ENCODE peak calls at places on chromosomes 3 and 15, in five cellular contexts. V is psoas muscle, Y is cardiac muscle cell, H is dorsolateral prefrontal cortex, F is right cardiac atrium. B is an unnamed sample.
A peak's percentile ranks its signal among the peaks of the same experiment; 100 is the strongest.

GRCh38 chr15:84604804-84605203 is 4.0 kb downstream of the ZSCAN2 start:
- DNase-seq in H (no peak), F (no peak), V (no peak), Y (no peak), B (no peak)

GRCh38 chr15:45121706-45122417 is 7.7 kb downstream of the DUOXA2 start:
- DNase-seq in F (no peak), Y (no peak), V (no peak), H (no peak), B (peak; percentile 29)

GRCh38 chr15:100781961-100782525 is 97.6 kb upstream of the ALDH1A3 start:
- DNase-seq in V (no peak), H (no peak), Y (no peak), F (no peak), B (no peak)

GRCh38 chr15:30985081-30985531 is 6.3 kb downstream of the MTMR10 start:
- DNase-seq in V (peak; percentile 64), F (no peak), Y (no peak), H (no peak), B (peak; percentile 59)

GRCh38 chr3:161489390-161489789 is 7.2 kb upstream of the OTOL1 start:
- DNase-seq in H (no peak), V (no peak), Y (no peak), F (no peak), B (no peak)

GRCh38 chr3:174821477-174821876 is 37.7 kb upstream of the NAALADL2 start:
- DNase-seq in F (no peak), H (no peak), V (no peak), Y (no peak), B (no peak)

GRCh38 chr3:32238027-32238815 is at the start of gene CMTM8:
- DNase-seq in F (peak; percentile 58), Y (peak; percentile 80), H (no peak), V (peak; percentile 66), B (peak; percentile 67)

GRCh38 chr3:56131976-56132590 is 336.2 kb downstream of the ERC2 start:
- DNase-seq in F (no peak), Y (no peak), H (no peak), V (no peak), B (no peak)

GRCh38 chr3:41581700-41582099 is 380.2 kb downstream of the ULK4 start:
- DNase-seq in Y (no peak), V (no peak), F (no peak), H (no peak), B (no peak)

GRCh38 chr3:122005033-122005565 is 16.9 kb downstream of the ILDR1 start:
- DNase-seq in H (no peak), V (no peak), Y (no peak), F (no peak), B (no peak)

DNA sequence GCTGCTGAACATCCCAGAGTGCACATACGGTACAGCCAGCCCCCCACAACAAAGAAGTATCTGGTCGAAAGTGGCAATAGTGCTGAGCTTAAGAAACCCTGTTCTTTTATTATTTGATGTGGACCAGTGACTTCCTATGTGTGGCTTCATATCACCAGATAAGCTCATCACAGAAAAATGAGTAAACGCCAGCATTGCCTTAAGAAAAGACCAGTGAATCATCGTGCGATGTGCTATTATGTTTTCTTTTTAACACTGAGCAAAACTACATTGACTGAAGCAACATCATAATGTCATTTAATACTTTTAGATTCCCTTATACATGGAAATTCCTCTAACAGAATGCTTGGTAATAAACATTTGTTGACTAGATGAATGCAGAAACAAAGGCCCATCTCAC is 45.2 kb upstream of the ARRDC4 start:
- DNase-seq in F (no peak), V (no peak), Y (no peak), H (no peak), B (no peak)
- H3K27me3 ChIP-seq in F (no peaks in the 10 kb centered on the region), V (no peaks in the 10 kb centered on the region), Y (no peaks in the 10 kb centered on the region), H (peaks cover 23% of the 10 kb centered on the region), B (no peaks in the 10 kb centered on the region)

DNA sequence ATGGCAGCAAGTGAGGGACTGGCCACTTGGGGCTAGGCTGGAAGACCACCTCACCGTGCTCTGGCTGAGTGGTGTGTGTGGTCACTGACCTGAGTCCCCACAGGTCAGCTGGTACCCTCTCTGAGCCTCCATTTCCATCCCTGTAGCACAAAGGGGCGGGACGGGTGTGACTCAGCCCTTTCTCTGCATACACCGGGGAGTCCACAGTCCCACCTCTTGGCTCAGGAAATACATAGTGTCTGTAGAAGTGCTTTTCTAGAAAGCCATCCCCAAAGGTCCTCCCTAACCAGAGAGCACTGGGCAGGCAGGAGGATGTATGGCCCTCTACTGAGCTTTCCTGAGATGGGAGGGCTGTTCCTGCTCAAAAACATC is 27.2 kb downstream of the WNT7A start:
- DNase-seq in Y (no peak), F (no peak), V (no peak), H (no peak), B (no peak)
- H3K27me3 ChIP-seq in Y (peaks cover 8% of the 10 kb centered on the region), F (no peaks in the 10 kb centered on the region), V (no peaks in the 10 kb centered on the region), H (no peaks in the 10 kb centered on the region), B (no peaks in the 10 kb centered on the region)

GRCh38 chr15:73866481-73866880 is 6.9 kb upstream of the TBC1D21 start:
- DNase-seq in H (no peak), F (no peak), V (no peak), Y (no peak), B (no peak)

GRCh38 chr15:73866881-73867410 is 6.4 kb upstream of the TBC1D21 start:
- DNase-seq in Y (no peak), H (no peak), V (no peak), F (no peak), B (no peak)

GRCh38 chr15:73867426-73867825 is 5.9 kb upstream of the TBC1D21 start:
- DNase-seq in Y (no peak), H (no peak), V (no peak), F (no peak), B (no peak)

GRCh38 chr15:73865904-73866303 is 7.5 kb upstream of the TBC1D21 start:
- DNase-seq in Y (no peak), F (no peak), V (no peak), H (no peak), B (no peak)

DNA sequence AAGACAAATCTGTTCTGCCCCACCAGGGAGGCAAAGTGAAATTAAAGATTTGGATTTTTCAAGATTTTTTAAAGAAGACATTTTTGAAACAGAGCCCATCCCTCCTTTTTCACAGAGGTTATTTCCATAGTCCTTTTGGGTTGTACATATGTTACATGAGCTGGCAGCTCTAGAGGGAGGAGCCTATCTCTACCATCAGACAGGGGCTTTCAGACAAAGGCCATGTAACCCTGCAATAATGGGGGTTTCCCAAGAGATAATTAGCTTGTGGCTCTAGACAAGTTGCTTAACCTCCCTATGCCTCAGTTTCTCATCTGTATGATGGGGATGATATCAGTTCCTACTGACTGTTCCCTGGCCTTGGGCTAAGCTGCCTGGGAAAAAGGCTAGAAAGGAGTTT is 8.0 kb upstream of the TBC1D21 start:
- DNase-seq in Y (no peak), V (no peak), F (no peak), H (no peak), B (no peak)
- H3K27me3 ChIP-seq in Y (peaks cover 2% of the 10 kb centered on the region), V (no peaks in the 10 kb centered on the region), F (no peaks in the 10 kb centered on the region), H (peaks cover 4% of the 10 kb centered on the region), B (no peaks in the 10 kb centered on the region)

GRCh38 chr3:169658311-169658931 is 5.1 kb downstream of the MECOM start:
- DNase-seq in F (peak; percentile 33), Y (peak; percentile 22), V (no peak), H (no peak), B (no peak)

GRCh38 chr3:169659858-169660614 is 3.5 kb downstream of the MECOM start:
- DNase-seq in H (no peak), V (no peak), F (no peak), Y (no peak), B (no peak)

GRCh38 chr3:169659096-169659521 is 4.4 kb downstream of the MECOM start:
- DNase-seq in Y (no peak), F (peak; percentile 56), V (no peak), H (no peak), B (no peak)

GRCh38 chr3:169660709-169661566 is 2.6 kb downstream of the MECOM start:
- DNase-seq in F (peak; percentile 35), Y (peak; percentile 20), H (no peak), V (no peak), B (no peak)

GRCh38 chr3:169657351-169658124 is 6.0 kb downstream of the MECOM start:
- DNase-seq in V (no peak), Y (peak; percentile 38), F (no peak), H (no peak), B (no peak)
- H3K27me3 ChIP-seq in V (peaks cover 12% of the 10 kb centered on the region), Y (peaks cover 45% of the 10 kb centered on the region), F (no peaks in the 10 kb centered on the region), H (peaks cover 60% of the 10 kb centered on the region), B (peaks cover 17% of the 10 kb centered on the region)

DNA sequence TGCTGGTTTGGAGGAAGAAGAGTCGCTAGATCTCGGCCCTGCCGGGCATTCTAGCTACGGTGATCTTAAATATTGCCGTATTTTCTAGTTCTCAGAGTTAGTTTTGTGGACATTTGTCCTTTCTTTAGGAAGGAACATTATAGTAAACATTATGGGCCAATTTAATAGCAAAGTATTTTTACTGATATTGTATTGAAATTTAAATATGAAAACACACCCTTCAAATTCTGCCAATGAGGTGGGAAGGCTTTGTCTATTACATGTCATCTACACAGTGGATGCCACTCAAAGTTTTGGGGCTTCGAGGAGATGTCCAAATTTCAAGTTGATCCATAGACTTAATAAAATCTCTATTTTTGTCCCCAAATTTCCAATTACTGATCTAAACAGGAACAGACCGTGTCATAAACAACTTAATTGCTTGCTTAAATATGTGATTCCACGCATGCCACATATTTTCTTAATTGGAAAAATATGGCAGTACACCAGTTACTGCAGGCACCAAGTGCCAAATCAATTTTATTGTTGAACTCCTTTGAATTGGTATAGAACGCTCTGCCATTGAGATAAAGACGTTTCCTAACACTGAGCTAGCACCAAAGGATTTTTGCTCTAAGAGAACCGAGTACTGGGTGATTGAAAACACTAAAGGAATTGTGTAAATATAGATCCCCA is 1.7 kb downstream of the SHOX2 start:
- DNase-seq in V (no peak), Y (no peak), F (no peak), H (no peak), B (no peak)
- H3K27me3 ChIP-seq in V (peaks cover 13% of the 10 kb centered on the region), Y (peaks cover 100% of the 10 kb centered on the region), F (no peaks in the 10 kb centered on the region), H (peaks cover 97% of the 10 kb centered on the region), B (peaks cover 85% of the 10 kb centered on the region)

B was measured in thyroid gland.